ENCODE peak calls at places on chromosome 15, in ten cellular contexts. E is psoas muscle; O is AG04450; X is natural killer cell; C is GM12865; S is GM06990; B is CD4-positive, alpha-beta T cell; D is mesothelial cell of epicardium; R is WERI-Rb-1; W is progenitor cell of endocrine pancreas. U is an unnamed sample.

GRCh38 chr15:75201609-75202250 is at the start of gene C15orf39:
- DNase-seq in E (peak), O (no peak), X (peak), C (peak), S (peak), B (peak), D (peak), R (peak), W (peak), U (peak)

GRCh38 chr15:68418611-68419161 is 13.3 kb downstream of the ITGA11 start:
- DNase-seq in E (no peak), O (peak), X (no peak), C (no peak), S (no peak), B (no peak), D (no peak), R (no peak), W (no peak), U (peak)

GRCh38 chr15:34223904-34224596 is 766 bp upstream of the EMC4 start:
- DNase-seq in E (no peak), O (no peak), X (no peak), C (peak), S (peak), B (no peak), D (no peak), R (peak), W (no peak), U (no peak)

GRCh38 chr15:41501191-41501917 is 7.7 kb downstream of the ITPKA start:
- DNase-seq in E (no peak), O (no peak), X (no peak), C (peak), S (peak), B (no peak), D (no peak), R (no peak), W (no peak), U (no peak)

GRCh38 chr15:25427861-25428260 is 11.0 kb downstream of the UBE3A start:
- DNase-seq in E (no peak), O (no peak), X (no peak), C (no peak), S (no peak), B (no peak), D (no peak), R (no peak), W (no peak), U (no peak)

GRCh38 chr15:88049509-88049908 is 207.0 kb downstream of the NTRK3 start:
- DNase-seq in E (no peak), O (no peak), X (no peak), C (peak), S (no peak), B (no peak), D (no peak), R (no peak), W (no peak), U (no peak)

GRCh38 chr15:78212546-78213424 is 21.6 kb downstream of the ACSBG1 start:
- DNase-seq in E (peak), O (no peak), X (no peak), C (no peak), S (no peak), B (peak), D (no peak), R (no peak), W (no peak), U (no peak)

GRCh38 chr15:96337991-96338771 is 7.7 kb downstream of the NR2F2 start:
- DNase-seq in E (no peak), O (no peak), X (no peak), C (no peak), S (no peak), B (no peak), D (no peak), R (no peak), W (no peak), U (no peak)

GRCh38 chr15:88709960-88710715 is 71.3 kb downstream of the ISG20 start:
- DNase-seq in E (no peak), O (no peak), X (no peak), C (no peak), S (no peak), B (no peak), D (no peak), R (no peak), W (no peak), U (no peak)

GRCh38 chr15:78763111-78763795 is 48.0 kb downstream of the ADAMTS7 start:
- DNase-seq in E (peak), O (no peak), X (no peak), C (no peak), S (no peak), B (no peak), D (no peak), R (no peak), W (no peak), U (no peak)

GRCh38 chr15:39629376-39629775 is 48.5 kb downstream of the THBS1 start:
- DNase-seq in E (no peak), O (no peak), X (peak), C (peak), S (no peak), B (peak), D (no peak), R (no peak), W (no peak), U (no peak)

GRCh38 chr15:90031231-90031791 is 30.2 kb downstream of the ZNF710 start:
- DNase-seq in E (no peak), O (no peak), X (no peak), C (peak), S (peak), B (no peak), D (no peak), R (no peak), W (no peak), U (no peak)

GRCh38 chr15:100686021-100686724 is 83.8 kb downstream of the ASB7 start:
- DNase-seq in E (peak), O (no peak), X (no peak), C (no peak), S (no peak), B (no peak), D (no peak), R (no peak), W (no peak), U (no peak)

GRCh38 chr15:81379269-81379668 is 5.3 kb upstream of the TMC3 start:
- DNase-seq in E (no peak), O (no peak), X (no peak), C (no peak), S (no peak), B (no peak), D (no peak), R (no peak), W (no peak), U (no peak)

GRCh38 chr15:73688455-73688854 is 4.3 kb downstream of the CD276 start:
- DNase-seq in E (no peak), O (no peak), X (no peak), C (no peak), S (no peak), B (peak), D (no peak), R (no peak), W (no peak), U (no peak)

GRCh38 chr15:40105517-40106202 is 3.0 kb downstream of the BMF start:
- DNase-seq in E (no peak), O (no peak), X (no peak), C (peak), S (peak), B (no peak), D (no peak), R (no peak), W (no peak), U (no peak)

GRCh38 chr15:75666823-75667501 is 19.2 kb downstream of the SNX33 start:
- DNase-seq in E (peak), O (peak), X (no peak), C (no peak), S (no peak), B (no peak), D (no peak), R (no peak), W (no peak), U (no peak)

GRCh38 chr15:81108427-81108826 is 25.6 kb upstream of the CFAP161 start:
- DNase-seq in E (no peak), O (no peak), X (no peak), C (peak), S (no peak), B (no peak), D (no peak), R (peak), W (no peak), U (no peak)

GRCh38 chr15:56356616-56357015 is 8.6 kb upstream of the TEX9 start:
- DNase-seq in E (no peak), O (no peak), X (no peak), C (peak), S (peak), B (no peak), D (no peak), R (no peak), W (no peak), U (no peak)

GRCh38 chr15:73722425-73722824 is 30.7 kb downstream of the INSYN1 start:
- DNase-seq in E (no peak), O (no peak), X (no peak), C (no peak), S (no peak), B (no peak), D (no peak), R (no peak), W (no peak), U (no peak)

GRCh38 chr15:83959477-83959876 is 276.1 kb upstream of the GOLGA6L4 start:
- DNase-seq in E (no peak), O (no peak), X (no peak), C (no peak), S (no peak), B (no peak), D (no peak), R (no peak), W (no peak), U (no peak)

GRCh38 chr15:83483612-83484011 is 36.5 kb downstream of the SH3GL3 start:
- DNase-seq in E (no peak), O (no peak), X (no peak), C (no peak), S (no peak), B (no peak), D (no peak), R (no peak), W (no peak), U (no peak)

GRCh38 chr15:63560741-63561448 is 36.3 kb upstream of the FBXL22 start:
- DNase-seq in E (no peak), O (no peak), X (no peak), C (peak), S (peak), B (no peak), D (no peak), R (no peak), W (no peak), U (no peak)

GRCh38 chr15:89409184-89409992 is 74.8 kb upstream of the POLG start:
- DNase-seq in E (no peak), O (no peak), X (no peak), C (no peak), S (no peak), B (no peak), D (no peak), R (no peak), W (no peak), U (no peak)

GRCh38 chr15:78083687-78084358 is 6.3 kb upstream of the TBC1D2B start:
- DNase-seq in E (no peak), O (no peak), X (no peak), C (peak), S (no peak), B (no peak), D (no peak), R (no peak), W (no peak), U (no peak)

GRCh38 chr15:60464836-60465630 is 13.9 kb downstream of the ICE2 start:
- DNase-seq in E (no peak), O (no peak), X (no peak), C (no peak), S (no peak), B (no peak), D (no peak), R (no peak), W (no peak), U (no peak)

GRCh38 chr15:55588070-55588817 is at the start of gene PYGO1:
- DNase-seq in E (peak), O (peak), X (peak), C (peak), S (peak), B (peak), D (peak), R (peak), W (peak), U (peak)

GRCh38 chr15:94075349-94075748 is 156.0 kb upstream of the MCTP2 start:
- DNase-seq in E (peak), O (no peak), X (no peak), C (no peak), S (no peak), B (no peak), D (no peak), R (no peak), W (no peak), U (no peak)

GRCh38 chr15:100310511-100310910 is 31.3 kb downstream of the ADAMTS17 start:
- DNase-seq in E (no peak), O (no peak), X (no peak), C (no peak), S (no peak), B (no peak), D (no peak), R (peak), W (no peak), U (no peak)

GRCh38 chr15:90015749-90016148 is 14.6 kb downstream of the ZNF710 start:
- DNase-seq in E (no peak), O (no peak), X (no peak), C (no peak), S (no peak), B (no peak), D (no peak), R (no peak), W (no peak), U (no peak)

GRCh38 chr15:62880278-62880677 is 162.3 kb upstream of the TPM1 start:
- DNase-seq in E (no peak), O (no peak), X (no peak), C (no peak), S (no peak), B (no peak), D (no peak), R (no peak), W (no peak), U (no peak)

GRCh38 chr15:92377083-92377789 is 16.4 kb upstream of the ST8SIA2 start:
- DNase-seq in E (peak), O (no peak), X (no peak), C (no peak), S (no peak), B (no peak), D (no peak), R (peak), W (no peak), U (no peak)

GRCh38 chr15:24676431-24676830 is 856 bp downstream of the NPAP1 start:
- DNase-seq in E (no peak), O (no peak), X (no peak), C (no peak), S (no peak), B (no peak), D (no peak), R (peak), W (no peak), U (no peak)

GRCh38 chr15:39594764-39595620 is 14.1 kb downstream of the THBS1 start:
- DNase-seq in E (no peak), O (no peak), X (no peak), C (no peak), S (no peak), B (no peak), D (no peak), R (no peak), W (no peak), U (no peak)

GRCh38 chr15:39407116-39407515 is 173.8 kb upstream of the THBS1 start:
- DNase-seq in E (no peak), O (peak), X (no peak), C (no peak), S (no peak), B (no peak), D (no peak), R (no peak), W (no peak), U (no peak)

DNA sequence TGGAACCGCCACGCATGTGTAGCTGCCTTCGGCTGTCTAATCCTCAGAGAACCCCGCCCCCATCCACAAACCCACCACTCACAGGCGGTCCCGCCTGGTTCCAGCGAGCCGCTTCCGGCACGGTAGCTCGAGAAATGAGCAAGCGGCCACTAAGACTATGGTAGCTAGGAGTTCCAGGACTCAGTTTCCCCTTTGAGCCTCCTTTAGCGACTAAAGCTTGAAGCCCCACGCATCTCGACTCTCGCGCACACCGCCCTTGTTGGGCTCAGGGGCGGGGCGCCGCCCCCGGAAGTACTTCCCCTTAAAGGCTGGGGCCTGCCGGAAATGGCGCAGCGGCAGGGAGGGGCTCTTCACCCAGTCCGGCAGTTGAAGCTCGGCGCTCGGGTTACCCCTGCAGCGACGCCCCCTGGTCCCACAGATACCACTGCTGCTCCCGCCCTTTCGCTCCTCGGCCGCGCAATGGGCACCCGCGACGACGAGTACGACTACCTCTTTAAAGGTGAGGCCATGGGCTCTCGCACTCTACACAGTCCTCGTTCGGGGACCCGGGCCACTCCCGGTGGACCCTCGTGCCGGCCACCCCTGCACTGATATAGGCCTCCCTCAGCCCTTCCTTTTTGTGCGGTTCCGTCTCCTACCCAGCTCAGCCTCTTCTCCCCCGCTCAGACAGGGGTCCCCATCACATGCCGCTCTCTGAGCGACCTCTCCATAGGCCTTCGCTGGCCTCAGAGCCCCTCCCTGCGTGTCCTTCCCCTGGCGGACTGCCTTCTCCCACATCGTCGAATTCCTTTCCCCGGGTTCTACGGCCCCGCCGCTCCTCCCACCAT is at the start of gene RAB11A:
- DNase-seq in E (peak), O (peak), X (peak), C (peak), S (peak), B (peak), D (peak), R (peak), W (peak), U (peak)
- TF ChIP-seq CTCF in E (peak), O (peak), X (peak), C (peak), S (peak), B (peak), D (no peak), R (peak), W (peak), U (peak)

GRCh38 chr15:71413419-71413818 is 298.1 kb downstream of the THSD4 start:
- DNase-seq in E (no peak), O (no peak), X (no peak), C (no peak), S (no peak), B (no peak), D (no peak), R (no peak), W (no peak), U (no peak)
- TF ChIP-seq CTCF in E (no peak), O (no peak), X (no peak), C (no peak), S (no peak), B (no peak), D (no peak), R (no peak), W (no peak), U (no peak)

GRCh38 chr15:47119349-47119748 is 598.0 kb upstream of the SEMA6D start:
- DNase-seq in E (no peak), O (no peak), X (no peak), C (no peak), S (no peak), B (no peak), D (no peak), R (no peak), W (no peak), U (no peak)

GRCh38 chr15:47116698-47117097 is 600.6 kb upstream of the SEMA6D start:
- DNase-seq in E (no peak), O (no peak), X (no peak), C (no peak), S (no peak), B (no peak), D (no peak), R (no peak), W (no peak), U (no peak)
- TF ChIP-seq CTCF in E (no peak), O (no peak), X (no peak), C (no peak), S (no peak), B (no peak), D (peak), R (no peak), W (peak), U (peak)

GRCh38 chr15:45454825-45455224 is 67.7 kb downstream of the SLC30A4 start:
- DNase-seq in E (peak), O (peak), X (peak), C (peak), S (peak), B (peak), D (no peak), R (no peak), W (no peak), U (no peak)
- TF ChIP-seq CTCF in E (no peak), O (peak), X (no peak), C (no peak), S (peak), B (no peak), D (no peak), R (no peak), W (no peak), U (no peak)

U was measured in type B pancreatic cell.